ENCODE peak calls at places on chromosomes 5 and 9, in four cellular contexts. One of them, this sample, is unnamed.

GRCh38 chr9:117720555-117720954 is 16.4 kb downstream of the TLR4 start:
- DNase-seq in HepG2: no peak
- DNase-seq in K562: no peak
- DNase-seq in GM12878: no peak
- DNase-seq in this sample: no peak

GRCh38 chr5:68251804-68252648 is 36.5 kb downstream of the PIK3R1 start:
- DNase-seq in HepG2: no peak
- DNase-seq in K562: no peak
- DNase-seq in GM12878: no peak
- DNase-seq in this sample: no peak

GRCh38 chr9:133048595-133048994 is 13.2 kb upstream of the CEL start:
- DNase-seq in HepG2: no peak
- DNase-seq in K562: peak; percentile 60
- DNase-seq in GM12878: no peak
- DNase-seq in this sample: peak; percentile 43

GRCh38 chr9:30774326-30774725 is 1610.1 kb upstream of the ACO1 start:
- DNase-seq in HepG2: peak; percentile 28
- DNase-seq in K562: no peak
- DNase-seq in GM12878: no peak
- DNase-seq in this sample: peak; percentile 86

GRCh38 chr9:71036501-71036900 is 84.9 kb downstream of the TRPM3 start:
- DNase-seq in HepG2: peak; percentile 6
- DNase-seq in K562: no peak
- DNase-seq in GM12878: no peak
- DNase-seq in this sample: no peak

GRCh38 chr9:133618726-133619125 is 9.5 kb upstream of the FAM163B start:
- DNase-seq in HepG2: no peak
- DNase-seq in K562: no peak
- DNase-seq in GM12878: no peak
- DNase-seq in this sample: no peak

GRCh38 chr9:16526380-16526779 is 344.1 kb downstream of the BNC2 start:
- DNase-seq in HepG2: no peak
- DNase-seq in K562: no peak
- DNase-seq in GM12878: no peak
- DNase-seq in this sample: no peak

GRCh38 chr5:161414037-161414436 is 132.5 kb downstream of the GABRB2 start:
- DNase-seq in HepG2: no peak
- DNase-seq in K562: no peak
- DNase-seq in GM12878: no peak
- DNase-seq in this sample: no peak

GRCh38 chr5:127094161-127094560 is 20.9 kb upstream of the C5orf63 start:
- DNase-seq in HepG2: no peak
- DNase-seq in K562: no peak
- DNase-seq in GM12878: no peak
- DNase-seq in this sample: no peak

DNA sequence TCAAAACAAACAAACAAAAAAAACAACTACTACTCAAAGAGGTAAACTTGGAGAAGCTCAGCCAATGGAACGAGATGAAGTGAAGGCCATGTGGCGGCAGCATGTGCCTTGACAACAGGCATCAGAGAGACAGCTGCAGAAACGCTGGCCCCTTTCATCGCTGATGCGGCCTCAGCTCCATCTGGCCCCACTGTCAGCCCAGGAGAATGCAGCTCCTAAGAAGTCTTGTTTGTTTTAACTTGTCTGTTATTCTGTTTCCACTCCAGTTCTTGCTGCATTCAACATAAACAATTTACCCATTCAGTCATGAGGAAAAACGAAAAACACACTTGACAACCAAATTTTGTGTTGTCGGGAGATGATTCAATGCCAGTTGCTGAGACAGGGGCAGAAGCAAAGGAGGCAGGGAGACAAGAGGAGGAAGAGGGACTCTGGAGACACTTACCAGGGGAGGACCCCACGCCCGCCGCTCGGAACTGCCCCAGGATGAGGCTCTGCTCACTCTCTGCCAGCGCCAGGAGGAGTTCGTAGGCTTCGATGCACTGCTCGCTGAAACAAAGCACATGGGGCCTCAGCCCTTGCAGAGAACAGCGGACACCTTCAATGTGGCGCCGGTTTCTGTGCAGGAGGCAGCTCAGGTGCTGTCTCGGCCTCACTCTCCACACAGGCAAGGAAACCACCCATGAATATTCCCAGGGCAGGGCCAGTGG is 91.2 kb downstream of the DCP2 start:
- DNase-seq in HepG2: no peak
- DNase-seq in K562: no peak
- DNase-seq in GM12878: no peak
- DNase-seq in this sample: no peak
- TF ChIP-seq CBFB in HepG2: no peak
- TF ChIP-seq CBFB in K562: no peak
- TF ChIP-seq CBFB in GM12878: no peak
- TF ChIP-seq CBFB in this sample: no peak

GRCh38 chr5:76337949-76338589 is 65.0 kb upstream of the IQGAP2 start:
- DNase-seq in HepG2: peak; percentile 60
- DNase-seq in K562: peak; percentile 61
- DNase-seq in GM12878: peak; percentile 24
- DNase-seq in this sample: peak; percentile 67

GRCh38 chr5:76332102-76332501 is 71.0 kb upstream of the IQGAP2 start:
- DNase-seq in HepG2: peak; percentile 78
- DNase-seq in K562: no peak
- DNase-seq in GM12878: no peak
- DNase-seq in this sample: no peak

GRCh38 chr5:76329346-76329745 is 73.7 kb upstream of the IQGAP2 start:
- DNase-seq in HepG2: no peak
- DNase-seq in K562: no peak
- DNase-seq in GM12878: no peak
- DNase-seq in this sample: no peak

GRCh38 chr5:76331139-76331538 is 71.9 kb upstream of the IQGAP2 start:
- DNase-seq in HepG2: no peak
- DNase-seq in K562: no peak
- DNase-seq in GM12878: no peak
- DNase-seq in this sample: no peak

DNA sequence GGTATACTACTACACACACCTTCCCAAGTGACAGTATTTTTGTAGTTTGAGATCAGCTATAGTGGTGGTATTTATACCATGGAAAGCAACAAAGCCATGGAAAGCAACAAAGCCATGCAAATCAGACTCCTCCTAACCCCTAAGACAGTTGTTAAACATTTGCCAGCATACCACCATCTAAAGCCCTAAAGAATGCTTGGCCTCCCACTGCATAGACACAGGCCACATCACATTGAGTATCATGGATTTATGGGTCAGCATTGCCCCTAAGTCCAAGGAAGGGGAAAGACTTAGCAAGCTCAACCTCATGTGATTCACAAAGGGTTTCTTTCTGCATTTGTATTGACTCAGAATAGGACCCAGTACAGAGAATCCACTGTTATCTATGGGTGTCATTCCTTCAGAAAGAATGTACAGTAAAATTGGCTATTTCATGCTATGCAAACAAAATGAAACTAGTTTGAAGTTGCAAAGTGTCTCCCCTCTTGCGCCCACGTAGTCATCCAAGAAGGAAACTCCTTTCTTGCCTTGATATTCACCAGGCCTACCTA is 70.4 kb upstream of the IQGAP2 start:
- DNase-seq in HepG2: peak; percentile 51
- DNase-seq in K562: no peak
- DNase-seq in GM12878: no peak
- DNase-seq in this sample: no peak
- TF ChIP-seq CBFB in HepG2: no peak
- TF ChIP-seq CBFB in K562: no peak
- TF ChIP-seq CBFB in GM12878: no peak
- TF ChIP-seq CBFB in this sample: no peak

GRCh38 chr9:89079421-89079820 is 88.2 kb downstream of the S1PR3 start:
- DNase-seq in HepG2: no peak
- DNase-seq in K562: no peak
- DNase-seq in GM12878: no peak
- DNase-seq in this sample: no peak

GRCh38 chr9:89077519-89077918 is 86.3 kb downstream of the S1PR3 start:
- DNase-seq in HepG2: no peak
- DNase-seq in K562: no peak
- DNase-seq in GM12878: no peak
- DNase-seq in this sample: no peak

GRCh38 chr9:89078860-89079259 is 87.6 kb downstream of the S1PR3 start:
- DNase-seq in HepG2: no peak
- DNase-seq in K562: no peak
- DNase-seq in GM12878: no peak
- DNase-seq in this sample: no peak

GRCh38 chr9:89078421-89078820 is 87.2 kb downstream of the S1PR3 start:
- DNase-seq in HepG2: no peak
- DNase-seq in K562: no peak
- DNase-seq in GM12878: no peak
- DNase-seq in this sample: no peak

DNA sequence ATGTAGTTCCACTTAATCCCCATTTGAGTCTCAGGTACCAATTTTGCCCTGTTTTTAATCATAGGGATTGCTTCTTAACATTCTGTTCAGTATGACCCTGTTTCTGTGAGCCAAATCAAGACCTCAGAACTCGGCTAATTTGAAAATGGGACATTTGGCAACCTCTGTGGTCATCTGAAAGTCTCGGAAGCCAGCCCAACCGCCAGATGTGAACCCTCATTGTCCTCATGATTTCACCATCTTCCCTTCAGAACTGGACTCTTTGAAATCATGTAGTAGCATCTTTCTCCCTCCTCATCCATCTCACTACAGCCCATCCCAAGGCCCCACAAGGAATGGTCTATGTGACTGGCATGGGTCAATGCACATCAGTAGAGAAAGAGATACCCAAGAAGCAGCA is 88.9 kb downstream of the S1PR3 start:
- DNase-seq in HepG2: no peak
- DNase-seq in K562: no peak
- DNase-seq in GM12878: no peak
- DNase-seq in this sample: no peak
- TF ChIP-seq CBFB in HepG2: no peak
- TF ChIP-seq CBFB in K562: no peak
- TF ChIP-seq CBFB in GM12878: no peak
- TF ChIP-seq CBFB in this sample: no peak

GRCh38 chr5:160188151-160188967 is 40.9 kb upstream of the FABP6 start:
- DNase-seq in HepG2: no peak
- DNase-seq in K562: peak; percentile 69
- DNase-seq in GM12878: no peak
- DNase-seq in this sample: peak; percentile 77
- TF ChIP-seq CBFB in HepG2: no peak
- TF ChIP-seq CBFB in K562: no peak
- TF ChIP-seq CBFB in GM12878: no peak
- TF ChIP-seq CBFB in this sample: no peak

DNA sequence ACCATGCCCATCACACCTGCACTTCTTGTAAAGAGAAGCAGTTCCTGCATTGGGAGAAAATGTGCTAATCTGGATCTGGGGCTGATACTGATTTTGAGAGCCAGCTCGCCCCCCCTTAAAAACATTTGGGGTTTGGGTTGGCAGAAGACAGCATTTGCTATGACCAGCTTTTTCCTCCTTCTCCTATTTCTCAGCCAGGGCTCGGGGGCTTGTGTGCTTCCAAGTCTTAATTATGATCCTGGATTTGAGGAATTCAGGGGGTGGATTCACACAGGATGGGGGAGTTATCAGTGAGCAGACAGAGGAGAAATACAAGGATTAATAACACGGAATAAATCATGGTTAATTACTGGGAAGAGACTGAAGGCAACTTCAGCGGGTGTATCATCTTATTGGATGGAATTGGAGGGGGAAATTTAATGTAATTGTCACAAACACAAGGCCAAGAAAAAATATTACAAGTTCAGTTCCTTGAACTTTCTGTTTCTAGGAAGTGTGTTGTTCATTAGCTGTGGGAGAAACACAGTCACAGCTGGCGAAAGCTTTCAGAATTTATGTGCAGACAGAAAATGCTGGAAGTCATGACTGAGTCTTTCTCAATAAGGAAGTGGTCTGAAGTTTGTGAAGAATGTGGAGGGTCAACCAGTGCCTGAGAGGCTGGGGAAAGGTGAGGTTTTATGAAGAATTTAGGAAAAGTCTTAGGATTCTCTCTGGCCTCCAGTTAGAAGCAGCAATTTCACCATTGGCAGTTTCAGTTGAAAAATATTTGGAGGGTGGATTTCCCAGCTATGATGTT is 15.2 kb downstream of the C9orf152 start:
- DNase-seq in HepG2: no peak
- DNase-seq in K562: no peak
- DNase-seq in GM12878: no peak
- DNase-seq in this sample: no peak
- TF ChIP-seq CBFB in HepG2: no peak
- TF ChIP-seq CBFB in K562: no peak
- TF ChIP-seq CBFB in GM12878: no peak
- TF ChIP-seq CBFB in this sample: no peak